ENCODE peak calls at places on chromosomes 7 and 10, in seven cellular contexts. C, V, H, J, O, L and Z are unnamed samples.

GRCh38 chr7:123727071-123727837 is 21.5 kb downstream of the WASL start:
- DNase-seq in C (no peak), V (no peak), H (no peak), J (peak), O (peak), L (peak), Z (no peak)

GRCh38 chr10:87550741-87551140 is 46.0 kb downstream of the MINPP1 start:
- DNase-seq in C (no peak), V (no peak), H (no peak), J (peak), O (no peak), L (no peak), Z (no peak)

GRCh38 chr7:15828881-15829280 is 142.4 kb upstream of the MEOX2 start:
- DNase-seq in C (no peak), V (no peak), H (no peak), J (no peak), O (no peak), L (no peak), Z (no peak)

GRCh38 chr7:42831051-42831952 is 80.6 kb downstream of the C7orf25 start:
- DNase-seq in C (no peak), V (peak), H (peak), J (peak), O (peak), L (peak), Z (no peak)

GRCh38 chr10:76033457-76034196 is 602.2 kb downstream of the LRMDA start:
- DNase-seq in C (no peak), V (peak), H (peak), J (no peak), O (peak), L (peak), Z (no peak)

GRCh38 chr10:15084502-15084922 is 4.1 kb downstream of the ACBD7 start:
- DNase-seq in C (no peak), V (no peak), H (peak), J (peak), O (peak), L (peak), Z (no peak)

GRCh38 chr10:32957341-32958084 is 517 bp downstream of the ITGB1 start:
- DNase-seq in C (peak), V (peak), H (peak), J (peak), O (peak), L (no peak), Z (peak)

GRCh38 chr10:6239213-6239991 is 36.7 kb downstream of the PFKFB3 start:
- DNase-seq in C (no peak), V (peak), H (peak), J (peak), O (peak), L (peak), Z (no peak)

GRCh38 chr7:123012435-123012834 is 16.9 kb upstream of the TAS2R16 start:
- DNase-seq in C (no peak), V (no peak), H (no peak), J (no peak), O (no peak), L (no peak), Z (no peak)

GRCh38 chr7:137331378-137331777 is 12.2 kb downstream of the PTN start:
- DNase-seq in C (no peak), V (no peak), H (no peak), J (no peak), O (no peak), L (peak), Z (no peak)

GRCh38 chr10:64444163-64444562 is 923.0 kb downstream of the REEP3 start:
- DNase-seq in C (no peak), V (no peak), H (no peak), J (no peak), O (no peak), L (no peak), Z (no peak)

GRCh38 chr10:121804460-121804859 is 123.4 kb downstream of the ATE1 start:
- DNase-seq in C (no peak), V (no peak), H (no peak), J (no peak), O (no peak), L (peak), Z (no peak)

GRCh38 chr10:117934477-117934876 is 112.3 kb downstream of the RAB11FIP2 start:
- DNase-seq in C (no peak), V (no peak), H (no peak), J (no peak), O (no peak), L (no peak), Z (no peak)

GRCh38 chr10:96556003-96556402 is 30.8 kb downstream of the TM9SF3 start:
- DNase-seq in C (no peak), V (no peak), H (peak), J (no peak), O (peak), L (peak), Z (no peak)

GRCh38 chr10:42997849-42998165 is 79.1 kb upstream of the RET start:
- DNase-seq in C (peak), V (no peak), H (no peak), J (no peak), O (peak), L (no peak), Z (no peak)

GRCh38 chr10:58813573-58813972 is 300.9 kb downstream of the BICC1 start:
- DNase-seq in C (no peak), V (no peak), H (no peak), J (no peak), O (peak), L (no peak), Z (no peak)

GRCh38 chr7:78690174-78690573 is 763.3 kb downstream of the MAGI2 start:
- DNase-seq in C (no peak), V (no peak), H (no peak), J (no peak), O (no peak), L (no peak), Z (no peak)

GRCh38 chr7:131212114-131212513 is 115.6 kb upstream of the MKLN1 start:
- DNase-seq in C (no peak), V (no peak), H (no peak), J (no peak), O (peak), L (peak), Z (no peak)

GRCh38 chr10:81873932-81874816 is 820 bp upstream of the NRG3 start:
- DNase-seq in C (peak), V (no peak), H (no peak), J (peak), O (peak), L (no peak), Z (peak)

GRCh38 chr7:16564909-16565426 is 38.3 kb downstream of the LRRC72 start:
- DNase-seq in C (no peak), V (no peak), H (peak), J (peak), O (peak), L (peak), Z (no peak)

GRCh38 chr10:44761076-44761475 is 150.1 kb upstream of the TMEM72 start:
- DNase-seq in C (no peak), V (no peak), H (no peak), J (no peak), O (no peak), L (peak), Z (no peak)

GRCh38 chr10:32372000-32372875 is 25.3 kb upstream of the EPC1 start:
- DNase-seq in C (no peak), V (no peak), H (peak), J (no peak), O (no peak), L (no peak), Z (no peak)

GRCh38 chr7:29091722-29092121 is 54.6 kb downstream of the CPVL start:
- DNase-seq in C (no peak), V (no peak), H (peak), J (peak), O (no peak), L (no peak), Z (no peak)

GRCh38 chr7:150356265-150356897 is 12.2 kb upstream of the REPIN1 start:
- DNase-seq in C (no peak), V (no peak), H (peak), J (no peak), O (no peak), L (peak), Z (no peak)

GRCh38 chr7:121006731-121007315 is 18.3 kb downstream of the CPED1 start:
- DNase-seq in C (no peak), V (peak), H (no peak), J (no peak), O (no peak), L (no peak), Z (no peak)

GRCh38 chr10:46552526-46553237 is 3.8 kb downstream of the GPRIN2 start:
- DNase-seq in C (peak), V (no peak), H (no peak), J (no peak), O (no peak), L (no peak), Z (no peak)

GRCh38 chr7:50914460-50914859 is 131.8 kb upstream of the GRB10 start:
- DNase-seq in C (no peak), V (no peak), H (no peak), J (no peak), O (no peak), L (no peak), Z (no peak)

GRCh38 chr7:16347461-16348192 is 73.7 kb downstream of the CRPPA start:
- DNase-seq in C (no peak), V (no peak), H (no peak), J (peak), O (peak), L (peak), Z (no peak)

DNA sequence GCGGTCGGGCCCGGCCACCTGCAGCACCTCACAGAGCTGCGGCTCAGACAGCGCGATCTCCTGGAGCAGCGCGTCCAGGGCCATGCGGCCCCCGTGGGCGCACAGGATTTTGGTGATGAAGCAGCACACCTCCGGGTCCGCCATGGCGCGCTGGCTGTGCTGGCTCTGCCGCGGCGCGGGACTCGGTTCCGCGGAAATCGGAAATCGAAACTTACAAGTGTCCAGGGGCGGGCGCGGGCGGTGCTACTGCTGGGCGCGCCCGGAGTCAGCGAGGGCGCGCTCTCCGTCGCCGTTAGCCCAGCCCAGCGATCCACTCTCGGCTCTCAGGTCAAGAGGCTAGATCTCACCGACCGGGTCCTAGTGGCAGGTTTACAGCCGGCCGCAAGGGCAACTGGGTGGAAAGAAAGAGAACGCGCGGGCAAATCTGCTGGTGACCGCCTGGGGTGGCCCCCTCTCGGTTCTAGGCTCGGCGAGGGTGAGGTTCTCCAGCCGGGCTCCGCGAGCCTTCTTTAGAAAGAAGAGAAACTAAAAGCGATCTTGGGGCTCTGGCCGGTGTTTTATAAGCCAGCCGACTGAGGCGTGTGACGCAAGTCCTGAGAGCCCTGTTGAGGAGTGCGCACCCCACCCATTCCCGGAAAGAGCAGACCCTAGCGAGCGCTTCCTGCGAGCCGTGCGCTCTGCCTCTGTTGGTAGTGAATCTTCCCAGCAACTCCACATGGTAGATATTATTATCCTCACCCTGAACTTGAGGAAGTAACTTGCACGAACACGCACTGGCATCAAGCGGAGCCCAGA is at the start of gene ZC3HAV1:
- DNase-seq in C (peak), V (peak), H (peak), J (peak), O (peak), L (peak), Z (peak)
- TF ChIP-seq CTCF in C (peak), V (no peak), H (peak), J (no peak), O (no peak), L (no peak), Z (peak)

DNA sequence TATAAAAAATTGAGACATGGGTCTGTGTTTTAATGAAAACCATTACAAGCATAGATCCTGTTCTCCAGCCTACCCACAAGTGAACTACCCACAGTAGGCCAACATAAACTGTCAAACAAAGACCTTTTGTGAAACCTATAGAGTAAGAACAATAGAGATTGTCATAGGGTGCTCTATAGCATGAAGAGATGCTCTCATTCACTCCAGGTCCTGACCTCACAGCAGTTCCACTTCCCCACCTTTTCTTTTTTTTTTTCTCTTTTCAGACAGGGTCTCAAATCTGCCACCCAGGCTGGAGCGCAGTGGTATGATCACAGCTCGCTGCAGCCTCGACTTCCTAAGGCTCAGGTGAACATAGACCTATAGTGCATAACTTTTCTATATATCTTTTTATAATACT is 72.3 kb downstream of the CPEB3 start:
- DNase-seq in C (no peak), V (no peak), H (no peak), J (no peak), O (no peak), L (no peak), Z (no peak)
- TF ChIP-seq CTCF in C (no peak), V (no peak), H (no peak), J (no peak), O (no peak), L (no peak), Z (no peak)

GRCh38 chr10:94403034-94403822 is 887 bp downstream of the TBC1D12 start:
- DNase-seq in C (peak), V (peak), H (peak), J (peak), O (peak), L (peak), Z (peak)
- TF ChIP-seq CTCF in C (no peak), V (no peak), H (no peak), J (no peak), O (no peak), L (no peak), Z (no peak)

DNA sequence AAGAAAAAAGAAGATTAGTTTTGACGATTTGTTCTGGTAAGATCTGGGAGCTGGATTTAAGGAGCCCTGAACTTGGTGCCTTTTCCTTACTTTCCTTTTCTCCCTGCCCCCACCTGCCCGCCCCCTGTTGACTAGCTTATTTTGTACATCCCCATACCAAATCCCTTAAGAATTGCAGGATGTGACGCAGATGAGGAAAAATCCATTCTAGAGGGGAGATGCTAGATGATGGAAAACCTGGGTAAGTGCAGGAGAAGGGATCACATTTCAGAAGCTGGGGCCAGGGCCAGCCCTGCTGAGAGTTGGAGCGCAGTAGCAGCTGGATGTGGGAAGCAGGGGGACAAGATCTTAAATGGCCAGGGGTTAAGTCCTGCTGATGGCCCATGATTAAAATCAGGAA is 93.9 kb downstream of the CCDC3 start:
- DNase-seq in C (no peak), V (no peak), H (no peak), J (no peak), O (peak), L (peak), Z (peak)
- TF ChIP-seq CTCF in C (no peak), V (no peak), H (no peak), J (no peak), O (no peak), L (no peak), Z (no peak)

DNA sequence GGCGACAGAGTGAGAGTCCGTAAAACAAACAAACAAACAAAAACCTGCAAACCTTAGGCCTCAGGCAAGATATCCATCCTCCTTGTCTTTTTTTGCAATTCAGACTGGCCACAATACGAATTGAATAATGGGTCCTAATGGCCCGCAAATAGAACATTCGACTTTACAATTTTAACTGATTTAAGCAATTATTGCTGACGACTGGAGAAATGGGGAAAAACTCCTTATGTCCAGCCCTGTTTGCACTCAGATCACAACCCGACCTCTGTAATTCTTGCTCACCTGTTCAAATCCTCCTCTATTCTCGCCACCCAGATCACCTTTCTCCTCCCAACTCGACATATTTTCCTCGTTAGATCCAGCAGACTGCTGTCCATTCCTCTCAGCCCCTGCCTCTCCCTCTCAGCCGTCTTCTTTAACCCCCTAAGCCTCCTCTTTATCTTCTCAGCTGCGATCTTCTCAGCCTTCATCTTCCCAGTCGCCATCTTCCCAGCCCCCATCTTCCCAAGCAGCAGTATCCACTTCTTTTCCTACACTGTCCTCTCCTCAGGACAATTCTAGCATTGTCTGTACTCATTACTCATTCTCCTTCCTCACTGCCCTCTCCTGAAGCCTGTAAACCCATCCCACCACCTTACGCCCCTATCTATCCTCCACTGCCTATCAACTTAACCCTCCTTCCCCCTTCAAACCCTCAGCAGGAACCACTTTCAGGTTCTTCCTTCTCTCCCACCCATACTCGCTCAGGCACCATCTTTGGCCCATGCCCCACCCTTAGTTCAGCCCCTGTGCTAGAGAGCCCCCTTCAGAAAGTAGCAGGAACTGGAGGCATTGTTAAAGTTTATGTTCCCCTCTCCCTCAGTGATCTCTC is 61.8 kb downstream of the LRRC17 start:
- DNase-seq in C (no peak), V (no peak), H (peak), J (no peak), O (no peak), L (no peak), Z (no peak)
- TF ChIP-seq CTCF in C (no peak), V (no peak), H (peak), J (no peak), O (no peak), L (peak), Z (no peak)

GRCh38 chr7:105738133-105738532 is 138.3 kb downstream of the ATXN7L1 start:
- DNase-seq in C (no peak), V (no peak), H (no peak), J (no peak), O (no peak), L (no peak), Z (no peak)
- TF ChIP-seq CTCF in C (no peak), V (no peak), H (no peak), J (no peak), O (no peak), L (no peak), Z (no peak)

DNA sequence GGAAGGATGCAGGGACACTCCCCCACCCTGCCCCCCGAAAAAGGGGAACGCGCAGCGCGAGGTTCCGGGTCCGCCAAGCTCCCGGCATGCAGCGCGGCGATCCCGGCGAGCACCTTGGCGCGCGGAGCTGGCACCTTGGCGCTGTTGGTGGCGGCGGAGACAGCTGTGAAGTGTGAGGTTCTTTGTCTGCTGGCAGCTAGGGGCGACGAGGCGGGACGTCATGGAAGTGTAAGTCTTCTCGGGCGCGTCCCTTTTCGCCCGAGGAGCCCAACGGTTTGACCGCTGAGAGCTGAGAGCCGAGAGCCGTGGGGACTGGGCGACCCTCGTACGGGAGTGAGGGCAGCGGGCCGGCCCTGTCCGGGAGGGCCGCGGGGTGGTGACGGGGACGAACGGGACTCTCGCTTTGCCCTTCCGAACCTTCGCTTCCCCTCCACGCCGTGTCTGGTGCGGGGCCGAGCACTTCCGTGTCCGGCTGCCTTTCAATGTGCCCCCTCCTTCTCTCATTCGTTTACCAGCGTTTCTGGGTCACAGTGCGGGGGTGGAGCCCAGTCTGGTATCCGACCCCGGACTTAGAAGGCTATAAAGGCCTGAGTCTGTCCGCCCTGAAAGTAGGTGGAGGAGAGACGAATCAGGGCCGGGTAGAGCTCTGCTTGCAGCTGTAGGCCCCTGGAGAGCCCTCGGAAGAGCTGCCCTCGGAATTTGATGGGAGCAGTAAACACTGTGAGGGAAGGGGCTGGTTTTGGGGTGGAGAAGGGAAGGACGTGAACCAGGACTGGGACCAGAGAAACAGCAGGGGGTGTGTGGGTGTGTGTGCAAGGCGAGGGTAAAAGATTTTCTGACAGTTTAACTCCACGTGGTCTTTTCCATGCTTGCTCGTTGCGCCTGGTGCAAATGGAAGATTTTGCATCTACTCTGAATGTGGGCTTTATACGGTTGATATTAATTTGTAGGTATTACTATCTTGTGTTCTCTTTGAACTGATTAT is at the start of gene CRCP:
- DNase-seq in C (peak), V (peak), H (peak), J (peak), O (peak), L (peak), Z (peak)
- TF ChIP-seq CTCF in C (peak), V (no peak), H (peak), J (peak), O (peak), L (peak), Z (no peak)

DNA sequence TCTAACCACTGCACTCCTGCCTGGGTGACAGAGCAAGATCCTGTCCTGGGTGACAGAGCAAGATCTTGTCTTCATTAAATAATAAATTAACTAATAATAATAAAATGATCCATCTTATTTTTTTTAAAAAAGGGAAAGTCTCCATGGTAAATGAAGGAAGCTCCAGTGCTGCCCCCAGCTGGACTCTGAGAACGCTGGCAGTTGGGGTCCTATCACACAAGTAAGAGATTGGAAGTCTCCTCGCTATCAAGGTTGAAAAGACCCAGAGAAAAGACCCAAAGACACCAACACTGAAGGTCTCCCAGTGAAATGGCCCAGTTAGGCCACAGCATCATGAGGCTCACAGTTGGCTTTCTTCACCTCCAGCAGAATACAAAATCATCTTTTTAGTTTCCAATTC is 13.8 kb upstream of the C10orf67 start:
- DNase-seq in C (no peak), V (no peak), H (no peak), J (no peak), O (no peak), L (peak), Z (no peak)
- TF ChIP-seq CTCF in C (no peak), V (no peak), H (no peak), J (no peak), O (no peak), L (peak), Z (no peak)